ENCODE peak calls at places on chromosomes 7 and 10, in four cellular contexts. E, D, Q and S are unnamed samples.

GRCh38 chr10:128070161-128070560 is 56.1 kb downstream of the MKI67 start:
- DNase-seq in E (no peak), D (no peak), Q (no peak), S (no peak)

GRCh38 chr10:122019414-122019975 is 30.5 kb downstream of the TACC2 start:
- DNase-seq in E (peak), D (peak), Q (no peak), S (no peak)

GRCh38 chr7:82166666-82167065 is 276.9 kb downstream of the CACNA2D1 start:
- DNase-seq in E (no peak), D (no peak), Q (no peak), S (no peak)

GRCh38 chr7:66948480-66949109 is 27.6 kb downstream of the TMEM248 start:
- DNase-seq in E (no peak), D (no peak), Q (no peak), S (no peak)

GRCh38 chr7:85866540-85866939 is 679.7 kb upstream of the SEMA3D start:
- DNase-seq in E (no peak), D (no peak), Q (no peak), S (no peak)

GRCh38 chr7:32142649-32143048 is 72.4 kb upstream of the PDE1C start:
- DNase-seq in E (no peak), D (no peak), Q (no peak), S (no peak)

GRCh38 chr10:130766716-130767115 is 544.8 kb downstream of the TCERG1L start:
- DNase-seq in E (no peak), D (no peak), Q (no peak), S (no peak)

GRCh38 chr7:128215739-128216138 is 25.3 kb upstream of the LEP start:
- DNase-seq in E (no peak), D (no peak), Q (no peak), S (no peak)

GRCh38 chr10:126839094-126839761 is 66.0 kb upstream of the DOCK1 start:
- DNase-seq in E (no peak), D (peak), Q (no peak), S (no peak)

GRCh38 chr10:110218627-110219026 is 11.2 kb downstream of the MXI1 start:
- DNase-seq in E (no peak), D (no peak), Q (peak), S (no peak)

GRCh38 chr10:6748981-6749630 is 169.0 kb upstream of the PRKCQ start:
- DNase-seq in E (no peak), D (no peak), Q (no peak), S (no peak)

GRCh38 chr10:132540456-132540855 is 2.9 kb downstream of the INPP5A start:
- DNase-seq in E (peak), D (no peak), Q (no peak), S (no peak)

GRCh38 chr10:78931333-78932083 is 137.3 kb upstream of the ZMIZ1 start:
- DNase-seq in E (peak), D (no peak), Q (no peak), S (no peak)